ENCODE peak calls at places on chromosomes 7 and 10, in six cellular contexts. D is HCT116, J is PC-3, T is BE2C, M is fibroblast of lung, G is right atrium auricular region. X is an unnamed sample.

GRCh38 chr7:77653572-77653971 is 42.7 kb upstream of the RSBN1L start:
- DNase-seq in T (no peak), J (no peak), G (no peak), M (no peak), D (no peak), X (no peak)

GRCh38 chr7:27091936-27092752 is 3.7 kb downstream of the HOXA1 start:
- DNase-seq in G (no peak), D (no peak), M (no peak), T (no peak), J (no peak), X (no peak)

GRCh38 chr7:33792547-33793105 is 112.7 kb upstream of the BMPER start:
- DNase-seq in D (no peak), M (no peak), J (no peak), T (no peak), G (no peak), X (no peak)

GRCh38 chr7:99210265-99210970 is 2.5 kb upstream of the KPNA7 start:
- DNase-seq in D (no peak), T (no peak), M (no peak), G (no peak), J (peak; percentile 97), X (no peak)

GRCh38 chr10:124020871-124021823 is 72.3 kb downstream of the CHST15 start:
- DNase-seq in D (no peak), T (no peak), G (no peak), M (no peak), J (no peak), X (no peak)

GRCh38 chr10:27242951-27243551 is 2.5 kb upstream of the ACBD5 start:
- DNase-seq in D (peak; percentile 65), M (peak; percentile 82), G (no peak), J (peak; percentile 53), T (peak; percentile 60), X (no peak)

GRCh38 chr7:113370910-113371309 is 252.6 kb upstream of the SMIM30 start:
- DNase-seq in J (no peak), D (no peak), G (no peak), T (no peak), M (no peak), X (no peak)

GRCh38 chr7:101315336-101315735 is 6.3 kb downstream of the IFT22 start:
- DNase-seq in M (peak; percentile 27), D (peak; percentile 38), T (peak; percentile 61), J (peak; percentile 60), G (no peak), X (peak; percentile 41)

GRCh38 chr7:85185355-85186082 is 1.3 kb downstream of the SEMA3D start:
- DNase-seq in T (peak; percentile 72), J (peak; percentile 70), D (no peak), G (peak; percentile 76), M (peak; percentile 71), X (peak; percentile 84)

GRCh38 chr10:102555781-102556328 is 52.1 kb downstream of the SUFU start:
- DNase-seq in M (peak; percentile 88), T (peak; percentile 14), D (no peak), G (no peak), J (no peak), X (no peak)

GRCh38 chr10:90944759-90945158 is 23.9 kb upstream of the ANKRD1 start:
- DNase-seq in T (no peak), D (no peak), J (no peak), M (no peak), G (no peak), X (no peak)

GRCh38 chr7:156474241-156474743 is 166.3 kb upstream of the RNF32 start:
- DNase-seq in M (peak; percentile 87), G (peak; percentile 50), D (no peak), T (no peak), J (peak; percentile 79), X (no peak)

GRCh38 chr10:99346247-99346646 is 17.1 kb downstream of the CNNM1 start:
- DNase-seq in J (peak; percentile 75), T (no peak), M (peak; percentile 59), G (no peak), D (no peak), X (no peak)

GRCh38 chr10:70437721-70438120 is 3.8 kb downstream of the NODAL start:
- DNase-seq in J (no peak), M (no peak), D (no peak), G (no peak), T (no peak), X (no peak)

GRCh38 chr10:11205026-11205772 is 187.5 kb downstream of the CELF2 start:
- DNase-seq in G (no peak), J (no peak), M (peak; percentile 24), D (no peak), T (no peak), X (no peak)

GRCh38 chr10:122555431-122555830 is 5.1 kb upstream of the DMBT1 start:
- DNase-seq in M (no peak), J (no peak), D (no peak), G (no peak), T (no peak), X (no peak)

GRCh38 chr10:114489521-114490310 is 85.4 kb upstream of the AFAP1L2 start:
- DNase-seq in J (no peak), G (no peak), M (peak; percentile 15), T (no peak), D (peak; percentile 65), X (no peak)

GRCh38 chr7:32774411-32774970 is 117.1 kb downstream of the KBTBD2 start:
- DNase-seq in M (no peak), J (no peak), D (no peak), T (no peak), G (no peak), X (no peak)

GRCh38 chr10:22345301-22346086 is at the start of gene SPAG6:
- DNase-seq in T (peak; percentile 71), J (no peak), D (no peak), G (no peak), M (no peak), X (peak; percentile 86)

GRCh38 chr7:37047260-37047659 is 323.0 kb upstream of the AOAH start:
- DNase-seq in G (no peak), M (no peak), D (no peak), T (no peak), J (peak; percentile 1), X (no peak)

GRCh38 chr7:124992881-124993562 is 63.4 kb upstream of the POT1 start:
- DNase-seq in J (peak; percentile 77), G (no peak), M (peak; percentile 95), D (no peak), T (no peak), X (peak; percentile 77)

GRCh38 chr10:108812906-108813305 is 1110.4 kb downstream of the XPNPEP1 start:
- DNase-seq in G (no peak), M (no peak), J (no peak), D (no peak), T (no peak), X (no peak)

GRCh38 chr10:133235265-133235664 is 2.4 kb upstream of the VENTX start:
- DNase-seq in G (no peak), T (no peak), M (no peak), J (no peak), D (no peak), X (no peak)

GRCh38 chr7:96388166-96388565 is 66.3 kb upstream of the SLC25A13 start:
- DNase-seq in M (peak; percentile 65), J (peak; percentile 67), D (no peak), T (no peak), G (no peak), X (no peak)

DNA sequence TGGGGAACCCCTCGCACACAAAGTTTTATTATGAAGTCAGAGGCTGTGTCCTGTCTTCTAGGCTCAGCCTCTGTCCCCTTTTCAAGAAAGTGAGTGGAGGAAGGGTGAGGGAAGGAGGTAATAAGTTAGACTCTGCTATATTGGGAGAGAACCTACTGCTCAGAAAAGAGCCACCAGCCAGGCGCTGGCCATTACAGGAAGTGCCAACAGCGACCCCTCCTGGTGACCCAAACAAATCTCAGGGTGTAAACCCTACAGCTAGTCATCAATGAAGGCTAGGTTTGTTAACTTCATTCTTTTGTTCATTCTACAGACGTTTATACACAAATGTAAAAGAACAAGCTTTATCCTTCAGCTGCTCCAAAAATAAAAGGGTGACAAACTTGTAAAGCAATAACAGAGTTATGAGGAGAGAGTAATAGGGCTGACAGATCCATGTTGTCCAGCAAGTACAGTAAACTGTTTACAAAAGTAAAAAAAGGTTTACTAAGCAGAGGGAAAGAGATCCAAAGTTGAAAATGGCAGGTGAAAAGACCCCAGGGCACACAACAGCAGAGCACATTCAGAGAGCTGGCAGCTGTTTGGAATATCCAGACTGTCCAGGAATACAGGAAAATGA is 82.7 kb downstream of the FAM204A start:
- DNase-seq in T (peak; percentile 71), M (no peak), D (peak; percentile 32), G (no peak), J (peak; percentile 12), X (no peak)
- H3K27me3 ChIP-seq in T (peaks cover 8% of the 10 kb centered on the region), M (no peaks in the 10 kb centered on the region), D (peaks cover 54% of the 10 kb centered on the region), G (no peaks in the 10 kb centered on the region), J (peaks cover 85% of the 10 kb centered on the region), X (peaks cover 3% of the 10 kb centered on the region)

GRCh38 chr7:81903115-81903514 is 133.3 kb upstream of the HGF start:
- DNase-seq in D (no peak), G (no peak), M (no peak), T (no peak), J (peak; percentile 29), X (no peak)
- H3K9me3 ChIP-seq in D (no peaks in the 10 kb centered on the region), G (no peaks in the 10 kb centered on the region), M (no peaks in the 10 kb centered on the region), T (no peaks in the 10 kb centered on the region), J (no peaks in the 10 kb centered on the region), X (peaks cover 2% of the 10 kb centered on the region)

GRCh38 chr7:23472046-23472445 is 1.8 kb upstream of the IGF2BP3 start:
- DNase-seq in J (no peak), G (no peak), D (no peak), M (no peak), T (no peak), X (no peak)
- H3K27me3 ChIP-seq in J (peaks cover 13% of the 10 kb centered on the region), G (peaks cover 90% of the 10 kb centered on the region), D (peaks cover 19% of the 10 kb centered on the region), M (peaks cover 42% of the 10 kb centered on the region), T (no peaks in the 10 kb centered on the region), X (no peaks in the 10 kb centered on the region)

DNA sequence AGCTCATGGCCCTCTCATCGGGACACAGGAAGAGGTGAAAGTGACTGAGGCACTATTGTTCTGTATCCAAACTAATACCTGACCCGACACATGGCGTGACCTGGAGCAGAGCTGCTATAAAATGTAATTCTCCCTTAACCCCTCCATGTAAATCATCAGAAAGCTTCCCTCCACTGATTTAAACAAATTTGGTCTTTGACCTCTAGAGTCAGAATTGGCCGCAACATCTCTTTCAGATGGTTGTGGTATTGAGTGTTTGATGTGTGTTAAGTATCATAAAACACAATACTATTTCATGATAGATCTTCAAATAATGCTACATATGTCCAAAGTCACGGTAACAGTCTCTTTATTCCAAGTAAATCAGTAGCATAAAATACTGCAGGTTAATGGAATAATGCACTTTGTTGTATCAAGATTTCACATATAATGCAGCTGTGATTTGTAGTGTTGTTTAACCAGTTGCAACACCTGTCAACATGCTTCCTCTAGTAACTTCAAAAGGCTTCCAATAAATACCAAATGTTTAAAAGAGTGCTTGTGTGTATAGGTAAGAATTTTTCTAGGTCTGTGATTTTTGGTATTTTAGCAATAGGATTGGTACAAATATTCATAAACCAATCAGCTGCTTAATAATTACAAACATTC is 144.3 kb downstream of the AGMO start:
- DNase-seq in D (no peak), M (no peak), G (no peak), J (no peak), T (no peak), X (no peak)
- H3K9me3 ChIP-seq in D (no peaks in the 10 kb centered on the region), M (no peaks in the 10 kb centered on the region), G (peaks cover 13% of the 10 kb centered on the region), J (no peaks in the 10 kb centered on the region), T (no peaks in the 10 kb centered on the region), X (no peaks in the 10 kb centered on the region)